ENCODE peak calls at places on chromosomes 5 and 9, in ten cellular contexts. L is left colon; X is HEK293T; R is AG04450; O is NCI-H1930; U is BE2C; B is activated naive CD4-positive, alpha-beta T cell treated with Interleukin-2 at 50 U/mL for 16 hours; M is naive thymus-derived CD8-positive, alpha-beta T cell; D is CD4-positive, alpha-beta T cell; P is naive B cell. C is an unnamed sample.

GRCh38 chr5:178399723-178400115 is 167.1 kb upstream of the PHYKPL start:
- DNase-seq in L (peak), X (no peak), R (no peak), O (no peak), U (no peak), B (no peak), M (no peak), D (no peak), P (no peak), C (no peak)

GRCh38 chr5:151384106-151384505 is 36.7 kb upstream of the SLC36A2 start:
- DNase-seq in L (no peak), X (no peak), R (no peak), O (no peak), U (no peak), B (no peak), M (no peak), D (no peak), P (no peak), C (no peak)

GRCh38 chr5:170572453-170572852 is 68.6 kb downstream of the KCNIP1 start:
- DNase-seq in L (no peak), X (no peak), R (no peak), O (no peak), U (no peak), B (peak), M (no peak), D (no peak), P (no peak), C (peak)

GRCh38 chr5:35183243-35183955 is 46.9 kb downstream of the PRLR start:
- DNase-seq in L (no peak), X (peak), R (no peak), O (peak), U (peak), B (peak), M (no peak), D (no peak), P (no peak), C (peak)

GRCh38 chr9:35538361-35539234 is 48.7 kb downstream of the RUSC2 start:
- DNase-seq in L (peak), X (no peak), R (no peak), O (no peak), U (peak), B (no peak), M (no peak), D (no peak), P (no peak), C (no peak)

GRCh38 chr5:6377121-6377520 is 1.2 kb downstream of the MED10 start:
- DNase-seq in L (no peak), X (no peak), R (no peak), O (no peak), U (no peak), B (no peak), M (no peak), D (no peak), P (no peak), C (no peak)

GRCh38 chr5:110639307-110639902 is 87.1 kb downstream of the TMEM232 start:
- DNase-seq in L (no peak), X (no peak), R (no peak), O (no peak), U (peak), B (no peak), M (no peak), D (no peak), P (no peak), C (no peak)

GRCh38 chr5:36090033-36090432 is 23.4 kb upstream of the UGT3A2 start:
- DNase-seq in L (no peak), X (peak), R (no peak), O (no peak), U (peak), B (no peak), M (no peak), D (no peak), P (no peak), C (peak)

GRCh38 chr9:136937186-136938001 is 7.1 kb downstream of the FBXW5 start:
- DNase-seq in L (no peak), X (no peak), R (no peak), O (no peak), U (no peak), B (no peak), M (no peak), D (no peak), P (no peak), C (no peak)

GRCh38 chr9:19998823-19999455 is 210.1 kb upstream of the SLC24A2 start:
- DNase-seq in L (no peak), X (no peak), R (no peak), O (no peak), U (no peak), B (no peak), M (no peak), D (no peak), P (no peak), C (no peak)

GRCh38 chr5:143592648-143593047 is 189.2 kb upstream of the NR3C1 start:
- DNase-seq in L (no peak), X (no peak), R (no peak), O (no peak), U (no peak), B (no peak), M (no peak), D (no peak), P (no peak), C (no peak)

GRCh38 chr5:95958308-95959014 is 3.2 kb downstream of the ELL2 start:
- DNase-seq in L (no peak), X (no peak), R (no peak), O (no peak), U (no peak), B (no peak), M (no peak), D (no peak), P (no peak), C (no peak)

GRCh38 chr9:127916665-127917581 is at the start of gene ST6GALNAC4:
- DNase-seq in L (peak), X (peak), R (peak), O (peak), U (peak), B (peak), M (peak), D (peak), P (peak), C (no peak)

GRCh38 chr5:38858839-38859238 is 13.0 kb downstream of the OSMR start:
- DNase-seq in L (no peak), X (no peak), R (no peak), O (no peak), U (no peak), B (no peak), M (no peak), D (no peak), P (no peak), C (no peak)

GRCh38 chr9:109699019-109699418 is 81.0 kb upstream of the PALM2AKAP2 start:
- DNase-seq in L (no peak), X (no peak), R (no peak), O (no peak), U (no peak), B (no peak), M (no peak), D (no peak), P (no peak), C (no peak)

GRCh38 chr9:125549465-125550215 is 157.4 kb downstream of the MAPKAP1 start:
- DNase-seq in L (peak), X (no peak), R (no peak), O (no peak), U (no peak), B (no peak), M (no peak), D (no peak), P (no peak), C (no peak)

GRCh38 chr9:71384343-71384742 is 262.9 kb upstream of the TRPM3 start:
- DNase-seq in L (no peak), X (no peak), R (no peak), O (peak), U (no peak), B (no peak), M (no peak), D (no peak), P (no peak), C (no peak)

GRCh38 chr5:157451806-157452205 is 8.2 kb upstream of the NIPAL4 start:
- DNase-seq in L (no peak), X (no peak), R (no peak), O (no peak), U (no peak), B (no peak), M (no peak), D (no peak), P (no peak), C (no peak)

GRCh38 chr9:131076347-131077195 is 19.8 kb upstream of the AIF1L start:
- DNase-seq in L (no peak), X (no peak), R (no peak), O (no peak), U (no peak), B (no peak), M (no peak), D (no peak), P (no peak), C (no peak)

GRCh38 chr9:99666571-99666970 is 155.1 kb upstream of the NR4A3 start:
- DNase-seq in L (no peak), X (no peak), R (no peak), O (no peak), U (no peak), B (no peak), M (no peak), D (no peak), P (no peak), C (no peak)

GRCh38 chr5:173498871-173499470 is 117.5 kb downstream of the BOD1 start:
- DNase-seq in L (no peak), X (no peak), R (no peak), O (no peak), U (no peak), B (no peak), M (no peak), D (no peak), P (no peak), C (no peak)

GRCh38 chr5:6570530-6570929 is 62.3 kb downstream of the NSUN2 start:
- DNase-seq in L (no peak), X (no peak), R (no peak), O (no peak), U (no peak), B (no peak), M (no peak), D (no peak), P (no peak), C (no peak)

GRCh38 chr9:27664136-27664819 is 91.0 kb upstream of the C9orf72 start:
- DNase-seq in L (peak), X (no peak), R (no peak), O (no peak), U (no peak), B (no peak), M (no peak), D (no peak), P (no peak), C (no peak)

GRCh38 chr5:170314696-170315095 is 17.1 kb upstream of the LCP2 start:
- DNase-seq in L (no peak), X (no peak), R (no peak), O (no peak), U (no peak), B (no peak), M (no peak), D (no peak), P (no peak), C (no peak)

GRCh38 chr9:7783635-7784063 is 15.9 kb downstream of the DMAC1 start:
- DNase-seq in L (no peak), X (no peak), R (no peak), O (no peak), U (no peak), B (no peak), M (no peak), D (no peak), P (no peak), C (no peak)

GRCh38 chr5:134659922-134660321 is 11.3 kb downstream of the SEC24A start:
- DNase-seq in L (no peak), X (no peak), R (no peak), O (no peak), U (no peak), B (no peak), M (no peak), D (no peak), P (no peak), C (no peak)

GRCh38 chr5:45189481-45189880 is 380.7 kb downstream of the MRPS30 start:
- DNase-seq in L (no peak), X (no peak), R (no peak), O (no peak), U (peak), B (no peak), M (no peak), D (no peak), P (no peak), C (no peak)

GRCh38 chr5:56314536-56314935 is 81.4 kb upstream of the ANKRD55 start:
- DNase-seq in L (no peak), X (no peak), R (no peak), O (no peak), U (peak), B (peak), M (no peak), D (peak), P (no peak), C (no peak)

GRCh38 chr5:79795764-79796398 is 106.2 kb downstream of the CMYA5 start:
- DNase-seq in L (no peak), X (no peak), R (no peak), O (no peak), U (no peak), B (no peak), M (no peak), D (no peak), P (no peak), C (no peak)

GRCh38 chr9:109912082-109912581 is 132.1 kb downstream of the PALM2AKAP2 start:
- DNase-seq in L (no peak), X (no peak), R (peak), O (no peak), U (no peak), B (no peak), M (no peak), D (no peak), P (no peak), C (no peak)

GRCh38 chr9:112867275-112867991 is 23.2 kb downstream of the SLC46A2 start:
- DNase-seq in L (peak), X (no peak), R (peak), O (no peak), U (no peak), B (peak), M (no peak), D (no peak), P (no peak), C (no peak)

C was measured in NCI-H526.